ENCODE peak calls at places on chromosomes 12 and 14, in five cellular contexts. Q is tibial artery; N is right cardiac atrium; H is CD8-positive, alpha-beta T cell; T is GM23248. U is an unnamed sample.

GRCh38 chr14:89750206-89750867 is 204.2 kb downstream of the EFCAB11 start:
- DNase-seq in H (no peak), T (peak; percentile 17), N (no peak), Q (no peak), U (no peak)

GRCh38 chr14:56423591-56423991 is 156.0 kb upstream of the TMEM260 start:
- DNase-seq in N (no peak), Q (no peak), T (peak; percentile 12), H (no peak), U (no peak)

GRCh38 chr12:96257550-96258392 is 63.6 kb downstream of the ELK3 start:
- DNase-seq in H (no peak), T (peak; percentile 34), N (no peak), Q (no peak), U (no peak)

GRCh38 chr12:100868487-100868886 is 73.9 kb downstream of the ANO4 start:
- DNase-seq in T (peak; percentile 86), H (no peak), N (no peak), Q (no peak), U (no peak)

GRCh38 chr12:111773801-111774551 is 7.2 kb downstream of the ALDH2 start:
- DNase-seq in Q (peak; percentile 89), T (peak; percentile 83), H (no peak), N (peak; percentile 89), U (peak; percentile 71)

GRCh38 chr14:77186911-77187648 is 5.5 kb downstream of the TMEM63C start:
- DNase-seq in N (no peak), T (peak; percentile 54), Q (no peak), H (no peak), U (no peak)

GRCh38 chr12:1171657-1172056 is 180.6 kb downstream of the ERC1 start:
- DNase-seq in T (no peak), H (no peak), Q (no peak), N (no peak), U (no peak)

GRCh38 chr12:114726092-114726710 is 42.2 kb upstream of the TBX3 start:
- DNase-seq in T (no peak), N (peak; percentile 72), Q (no peak), H (no peak), U (peak; percentile 75)

GRCh38 chr12:122137681-122138080 is 36.3 kb downstream of the IL31 start:
- DNase-seq in N (no peak), Q (no peak), T (no peak), H (no peak), U (no peak)

GRCh38 chr12:1914116-1914911 is 4.1 kb downstream of the CACNA2D4 start:
- DNase-seq in T (no peak), H (no peak), Q (no peak), N (peak; percentile 30), U (no peak)

GRCh38 chr14:78974691-78975090 is 804.5 kb downstream of the NRXN3 start:
- DNase-seq in N (no peak), H (no peak), Q (no peak), T (peak; percentile 39), U (no peak)

GRCh38 chr14:89507521-89507920 is 90.5 kb upstream of the FOXN3 start:
- DNase-seq in N (no peak), Q (no peak), T (peak; percentile 78), H (no peak), U (no peak)

GRCh38 chr12:10497602-10498001 is 8.1 kb upstream of the EIF2S3B start:
- DNase-seq in Q (no peak), T (no peak), H (peak; percentile 51), N (no peak), U (no peak)

GRCh38 chr12:617304-617915 is 45.8 kb downstream of the NINJ2 start:
- DNase-seq in T (no peak), H (no peak), N (peak; percentile 78), Q (peak; percentile 42), U (peak; percentile 74)

GRCh38 chr12:67784831-67785230 is 136.3 kb downstream of the DYRK2 start:
- DNase-seq in H (no peak), N (no peak), T (no peak), Q (no peak), U (no peak)

GRCh38 chr14:24312736-24313507 is 1.6 kb downstream of the LTB4R start:
- DNase-seq in H (no peak), N (peak; percentile 65), T (no peak), Q (peak; percentile 59), U (peak; percentile 60)

GRCh38 chr14:91854327-91854934 is 12.9 kb downstream of the TC2N start:
- DNase-seq in Q (no peak), H (no peak), N (no peak), T (no peak), U (no peak)

GRCh38 chr12:71746983-71747611 is 7.6 kb upstream of the RAB21 start:
- DNase-seq in Q (no peak), T (peak; percentile 80), N (no peak), H (peak; percentile 21), U (no peak)

GRCh38 chr14:22542360-22542759 is 46.7 kb downstream of the DAD1 start:
- DNase-seq in H (no peak), N (no peak), Q (no peak), T (no peak), U (no peak)
- H3K4me3 ChIP-seq in H (peak overlapping the region; percentile 38), N (no peak overlapping the region), Q (no peak overlapping the region), T (no peak overlapping the region), U (no peak overlapping the region)

GRCh38 chr12:51025182-51025747 is 919 bp downstream of the SLC11A2 start:
- DNase-seq in Q (no peak), T (no peak), N (no peak), H (no peak), U (no peak)

GRCh38 chr12:51028811-51029146 is 2.6 kb upstream of the SLC11A2 start:
- DNase-seq in Q (no peak), H (no peak), T (peak; percentile 45), N (no peak), U (no peak)

GRCh38 chr12:51025748-51026654 is at the start of gene SLC11A2:
- DNase-seq in Q (peak; percentile 96), N (peak; percentile 98), H (peak; percentile 84), T (peak; percentile 99), U (peak; percentile 97)

GRCh38 chr12:51028126-51028810 is 2.1 kb upstream of the SLC11A2 start:
- DNase-seq in Q (peak; percentile 29), T (peak; percentile 77), N (no peak), H (no peak), U (no peak)

GRCh38 chr12:51027342-51027835 is 1.2 kb upstream of the SLC11A2 start:
- DNase-seq in Q (no peak), T (no peak), H (no peak), N (no peak), U (no peak)
- H3K4me3 ChIP-seq in Q (no peak overlapping the region), T (no peak overlapping the region), H (no peak overlapping the region), N (no peak overlapping the region), U (no peak overlapping the region)

GRCh38 chr12:58421990-58422389 is 480.6 kb downstream of the ATP23 start:
- DNase-seq in Q (no peak), T (no peak), N (no peak), H (no peak), U (no peak)

GRCh38 chr12:58419905-58420304 is 478.5 kb downstream of the ATP23 start:
- DNase-seq in T (peak; percentile 55), H (no peak), N (no peak), Q (no peak), U (no peak)

GRCh38 chr12:58420496-58420895 is 479.1 kb downstream of the ATP23 start:
- DNase-seq in Q (no peak), H (no peak), T (peak; percentile 79), N (no peak), U (no peak)

GRCh38 chr12:58425481-58426392 is 484.4 kb downstream of the ATP23 start:
- DNase-seq in Q (no peak), N (peak; percentile 41), H (no peak), T (peak; percentile 95), U (peak; percentile 19)

GRCh38 chr12:58424735-58425379 is 483.5 kb downstream of the ATP23 start:
- DNase-seq in H (no peak), Q (no peak), T (peak; percentile 44), N (no peak), U (no peak)
- H3K4me3 ChIP-seq in H (no peak overlapping the region), Q (no peak overlapping the region), T (peak overlapping the region; percentile 40), N (no peak overlapping the region), U (no peak overlapping the region)

DNA sequence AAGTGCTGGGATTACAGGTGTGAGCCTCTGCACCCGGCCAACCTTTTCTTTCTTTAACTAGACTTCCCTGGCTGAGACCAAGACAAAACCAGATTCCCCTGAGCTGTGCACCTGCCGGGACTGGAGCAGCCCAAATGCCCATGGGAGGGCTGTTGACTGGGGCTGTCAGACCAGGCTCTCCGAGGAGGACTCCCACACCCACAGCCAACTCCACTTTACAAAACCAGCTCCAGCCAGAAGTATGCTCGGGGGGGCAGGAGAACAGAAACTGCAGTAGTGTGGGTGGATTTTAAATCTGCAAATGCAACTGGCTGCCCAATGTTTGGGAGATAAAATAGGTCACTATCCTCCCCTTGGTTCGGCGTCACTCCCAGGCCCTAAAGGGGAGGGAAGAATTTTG is 78.5 kb downstream of the VCPKMT start:
- DNase-seq in T (peak; percentile 54), Q (no peak), N (no peak), H (no peak), U (peak; percentile 39)
- H3K4me3 ChIP-seq in T (peak overlapping the region; percentile 11), Q (no peak overlapping the region), N (no peak overlapping the region), H (no peak overlapping the region), U (no peak overlapping the region)

GRCh38 chr12:116381744-116382455 is 104.4 kb upstream of the MED13L start:
- DNase-seq in Q (no peak), H (no peak), N (no peak), T (peak; percentile 97), U (no peak)

GRCh38 chr12:116384629-116385485 is 107.4 kb upstream of the MED13L start:
- DNase-seq in T (peak; percentile 82), H (no peak), Q (no peak), N (no peak), U (no peak)

GRCh38 chr12:116384175-116384574 is 106.7 kb upstream of the MED13L start:
- DNase-seq in T (no peak), N (no peak), H (no peak), Q (no peak), U (no peak)

GRCh38 chr12:116381240-116381743 is 103.8 kb upstream of the MED13L start:
- DNase-seq in H (no peak), Q (no peak), T (no peak), N (no peak), U (no peak)

DNA sequence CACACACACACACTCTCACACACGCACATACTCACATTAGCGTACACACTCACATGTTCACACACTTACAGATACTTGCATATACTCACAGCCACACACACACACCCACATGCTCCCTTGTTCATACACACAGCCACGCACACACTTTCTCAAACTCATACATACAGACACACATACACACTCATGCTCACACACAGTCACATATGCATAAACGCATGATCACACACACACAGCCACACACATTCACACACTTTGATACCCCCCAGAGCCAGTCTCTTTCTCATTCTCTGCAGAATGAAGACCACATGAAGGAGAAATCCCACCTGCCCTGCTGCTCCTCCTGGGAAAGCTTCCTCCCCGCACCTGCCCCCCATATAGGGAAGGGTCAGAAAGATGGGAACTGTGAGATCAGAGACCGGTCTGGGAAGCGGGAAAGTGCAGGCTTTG is 105.0 kb upstream of the MED13L start:
- DNase-seq in Q (no peak), T (peak; percentile 47), N (no peak), H (no peak), U (no peak)
- H3K4me3 ChIP-seq in Q (no peak overlapping the region), T (peak overlapping the region; percentile 62), N (no peak overlapping the region), H (no peak overlapping the region), U (no peak overlapping the region)

GRCh38 chr12:54277823-54278276 is 2.1 kb downstream of the CBX5 start:
- DNase-seq in Q (no peak), H (no peak), N (no peak), T (peak; percentile 85), U (no peak)
- H3K4me3 ChIP-seq in Q (no peak overlapping the region), H (peak overlapping the region; percentile 12), N (peak overlapping the region; percentile 16), T (peak overlapping the region; percentile 94), U (peak overlapping the region; percentile 80)

U was measured in heart left ventricle.